ENCODE peak calls at places on chromosome 2, in four cellular contexts. One of them, this sample, is unnamed.

GRCh38 chr2:203535784-203536590 is 886 bp upstream of the RAPH1 start:
- DNase-seq in CD4-positive, alpha-beta memory T cell: no peak
- DNase-seq in thyroid gland: no peak
- DNase-seq in endothelial cell of umbilical vein: no peak
- DNase-seq in this sample: no peak

GRCh38 chr2:88724643-88725332 is 33.3 kb downstream of the RPIA start:
- DNase-seq in CD4-positive, alpha-beta memory T cell: no peak
- DNase-seq in thyroid gland: no peak
- DNase-seq in endothelial cell of umbilical vein: no peak
- DNase-seq in this sample: no peak

GRCh38 chr2:70552501-70553333 is 909 bp downstream of the TGFA start:
- DNase-seq in CD4-positive, alpha-beta memory T cell: peak
- DNase-seq in endothelial cell of umbilical vein: no peak
- DNase-seq in thyroid gland: peak
- DNase-seq in this sample: no peak

GRCh38 chr2:95362486-95362885 is 40.0 kb upstream of the FAHD2A start:
- DNase-seq in CD4-positive, alpha-beta memory T cell: no peak
- DNase-seq in endothelial cell of umbilical vein: no peak
- DNase-seq in thyroid gland: peak
- DNase-seq in this sample: no peak

GRCh38 chr2:31163011-31163540 is 24.8 kb upstream of the GALNT14 start:
- DNase-seq in thyroid gland: no peak
- DNase-seq in endothelial cell of umbilical vein: no peak
- DNase-seq in CD4-positive, alpha-beta memory T cell: no peak
- DNase-seq in this sample: no peak

GRCh38 chr2:69482471-69482870 is 45.2 kb upstream of the NFU1 start:
- DNase-seq in CD4-positive, alpha-beta memory T cell: no peak
- DNase-seq in endothelial cell of umbilical vein: no peak
- DNase-seq in thyroid gland: peak
- DNase-seq in this sample: no peak

GRCh38 chr2:11963966-11964365 is 217.5 kb downstream of the LPIN1 start:
- DNase-seq in CD4-positive, alpha-beta memory T cell: no peak
- DNase-seq in thyroid gland: no peak
- DNase-seq in endothelial cell of umbilical vein: no peak
- DNase-seq in this sample: no peak

GRCh38 chr2:172307800-172308199 is 119.6 kb upstream of the ITGA6 start:
- DNase-seq in endothelial cell of umbilical vein: peak
- DNase-seq in thyroid gland: peak
- DNase-seq in CD4-positive, alpha-beta memory T cell: no peak
- DNase-seq in this sample: peak

GRCh38 chr2:42223822-42224268 is 54.7 kb downstream of the EML4 start:
- DNase-seq in CD4-positive, alpha-beta memory T cell: no peak
- DNase-seq in endothelial cell of umbilical vein: peak
- DNase-seq in thyroid gland: no peak
- DNase-seq in this sample: no peak

GRCh38 chr2:8564475-8564874 is 117.4 kb upstream of the ID2 start:
- DNase-seq in endothelial cell of umbilical vein: no peak
- DNase-seq in thyroid gland: no peak
- DNase-seq in CD4-positive, alpha-beta memory T cell: no peak
- DNase-seq in this sample: no peak

GRCh38 chr2:161122772-161123530 is 37.3 kb upstream of the TANK start:
- DNase-seq in thyroid gland: peak
- DNase-seq in endothelial cell of umbilical vein: peak
- DNase-seq in CD4-positive, alpha-beta memory T cell: no peak
- DNase-seq in this sample: peak

GRCh38 chr2:30230855-30231725 is at the start of gene LBH:
- DNase-seq in thyroid gland: peak
- DNase-seq in CD4-positive, alpha-beta memory T cell: peak
- DNase-seq in endothelial cell of umbilical vein: peak
- DNase-seq in this sample: peak

GRCh38 chr2:172229125-172229524 is 126.4 kb upstream of the DLX2 start:
- DNase-seq in thyroid gland: no peak
- DNase-seq in endothelial cell of umbilical vein: no peak
- DNase-seq in CD4-positive, alpha-beta memory T cell: no peak
- DNase-seq in this sample: no peak

GRCh38 chr2:165535443-165535842 is 65.9 kb downstream of the CSRNP3 start:
- DNase-seq in endothelial cell of umbilical vein: no peak
- DNase-seq in CD4-positive, alpha-beta memory T cell: no peak
- DNase-seq in thyroid gland: no peak
- DNase-seq in this sample: no peak

GRCh38 chr2:210267698-210268097 is 42.5 kb upstream of the ACADL start:
- DNase-seq in endothelial cell of umbilical vein: no peak
- DNase-seq in CD4-positive, alpha-beta memory T cell: no peak
- DNase-seq in thyroid gland: no peak
- DNase-seq in this sample: no peak

GRCh38 chr2:210268281-210268680 is 43.0 kb upstream of the ACADL start:
- DNase-seq in thyroid gland: no peak
- DNase-seq in endothelial cell of umbilical vein: no peak
- DNase-seq in CD4-positive, alpha-beta memory T cell: no peak
- DNase-seq in this sample: no peak

GRCh38 chr2:210269148-210269547 is 43.9 kb upstream of the ACADL start:
- DNase-seq in thyroid gland: no peak
- DNase-seq in endothelial cell of umbilical vein: no peak
- DNase-seq in CD4-positive, alpha-beta memory T cell: no peak
- DNase-seq in this sample: no peak

GRCh38 chr2:210277133-210277532 is 37.8 kb downstream of the MYL1 start:
- DNase-seq in CD4-positive, alpha-beta memory T cell: no peak
- DNase-seq in thyroid gland: no peak
- DNase-seq in endothelial cell of umbilical vein: no peak
- DNase-seq in this sample: no peak

DNA sequence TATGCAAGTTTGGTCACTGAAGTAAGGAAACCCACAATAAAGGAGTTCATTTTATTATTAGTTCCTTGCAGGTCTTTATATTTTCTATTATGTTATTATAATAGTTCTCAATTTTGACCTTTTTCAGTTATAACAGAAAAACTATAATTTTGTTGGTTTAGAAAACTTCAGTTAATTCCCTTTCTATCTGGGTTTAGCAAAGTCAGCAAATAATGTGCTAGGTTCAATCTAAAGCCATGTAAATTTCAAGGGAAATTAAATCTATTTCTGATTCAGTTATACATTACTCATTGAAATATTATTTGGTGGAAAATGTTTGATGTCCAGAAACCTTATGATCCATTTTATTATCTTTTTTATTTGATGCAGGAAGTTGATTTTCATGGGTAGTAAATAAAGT is 43.7 kb downstream of the MYL1 start:
- DNase-seq in CD4-positive, alpha-beta memory T cell: no peak
- DNase-seq in endothelial cell of umbilical vein: no peak
- DNase-seq in thyroid gland: no peak
- DNase-seq in this sample: no peak
- H3K4me3 ChIP-seq in CD4-positive, alpha-beta memory T cell: no peak
- H3K4me3 ChIP-seq in endothelial cell of umbilical vein: no peak
- H3K4me3 ChIP-seq in thyroid gland: no peak
- H3K4me3 ChIP-seq in this sample: no peak

DNA sequence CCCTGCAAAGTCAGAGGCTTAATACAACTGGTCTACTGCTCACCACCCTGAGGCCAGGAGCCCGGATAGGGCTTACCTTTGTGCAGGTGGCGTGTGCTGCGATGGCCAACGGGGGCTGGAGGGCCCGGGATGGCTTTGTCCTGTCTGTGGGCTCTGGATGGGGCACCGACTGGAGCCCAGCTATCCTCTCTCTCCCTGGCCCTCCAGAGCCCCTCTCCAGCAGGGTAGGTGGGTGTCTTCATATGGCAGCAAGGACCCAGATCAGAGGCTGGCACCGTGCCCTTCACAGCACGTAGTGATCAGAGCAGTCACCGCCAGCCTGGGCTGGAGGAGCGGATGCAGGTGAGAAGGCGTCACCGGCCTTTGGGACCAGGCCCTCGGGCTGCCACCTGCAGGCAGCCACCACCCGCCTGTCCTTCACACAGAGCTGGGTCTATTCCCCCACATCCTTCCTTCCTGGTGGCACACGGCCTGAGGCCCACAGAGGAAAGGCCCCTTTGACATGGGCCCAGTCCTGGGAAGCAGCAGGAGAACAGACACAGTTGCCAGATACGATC is 232.1 kb downstream of the EIPR1 start:
- DNase-seq in thyroid gland: no peak
- DNase-seq in CD4-positive, alpha-beta memory T cell: no peak
- DNase-seq in endothelial cell of umbilical vein: no peak
- DNase-seq in this sample: no peak
- H3K4me3 ChIP-seq in thyroid gland: no peak
- H3K4me3 ChIP-seq in CD4-positive, alpha-beta memory T cell: no peak
- H3K4me3 ChIP-seq in endothelial cell of umbilical vein: no peak
- H3K4me3 ChIP-seq in this sample: no peak

GRCh38 chr2:149766339-149766738 is 178.8 kb upstream of the MMADHC start:
- DNase-seq in endothelial cell of umbilical vein: no peak
- DNase-seq in CD4-positive, alpha-beta memory T cell: no peak
- DNase-seq in thyroid gland: no peak
- DNase-seq in this sample: no peak

GRCh38 chr2:149768320-149768799 is 180.8 kb upstream of the MMADHC start:
- DNase-seq in endothelial cell of umbilical vein: peak
- DNase-seq in thyroid gland: no peak
- DNase-seq in CD4-positive, alpha-beta memory T cell: no peak
- DNase-seq in this sample: no peak

GRCh38 chr2:149765636-149766035 is 178.1 kb upstream of the MMADHC start:
- DNase-seq in thyroid gland: no peak
- DNase-seq in endothelial cell of umbilical vein: no peak
- DNase-seq in CD4-positive, alpha-beta memory T cell: no peak
- DNase-seq in this sample: no peak

GRCh38 chr2:149765003-149765402 is 177.4 kb upstream of the MMADHC start:
- DNase-seq in CD4-positive, alpha-beta memory T cell: no peak
- DNase-seq in thyroid gland: no peak
- DNase-seq in endothelial cell of umbilical vein: no peak
- DNase-seq in this sample: no peak

DNA sequence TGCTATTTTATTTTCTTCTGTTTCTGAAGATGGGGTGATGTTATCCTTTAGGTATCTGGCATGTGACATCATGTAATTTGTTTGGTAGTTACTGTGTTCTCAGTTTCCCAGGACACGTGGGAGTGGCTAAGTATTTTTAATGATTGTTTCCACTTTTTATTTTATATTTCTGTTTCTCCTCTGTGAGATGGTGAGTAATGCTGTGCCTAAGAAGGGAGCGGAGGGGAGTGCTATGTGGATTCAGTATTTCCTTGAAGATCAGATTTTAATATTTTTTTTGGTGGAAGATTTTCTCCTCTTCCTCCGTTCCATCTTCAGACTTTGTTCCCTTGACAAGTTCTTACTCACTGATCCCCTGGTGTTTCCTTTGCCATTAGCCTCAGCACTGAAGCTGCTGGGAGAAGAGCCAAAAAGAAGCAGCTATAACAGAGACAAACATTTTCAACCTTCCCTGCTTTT is 180.0 kb upstream of the MMADHC start:
- DNase-seq in endothelial cell of umbilical vein: peak
- DNase-seq in CD4-positive, alpha-beta memory T cell: no peak
- DNase-seq in thyroid gland: peak
- DNase-seq in this sample: no peak
- H3K4me3 ChIP-seq in endothelial cell of umbilical vein: no peak
- H3K4me3 ChIP-seq in CD4-positive, alpha-beta memory T cell: no peak
- H3K4me3 ChIP-seq in thyroid gland: no peak
- H3K4me3 ChIP-seq in this sample: no peak

GRCh38 chr2:238239552-238239871 is 326 bp downstream of the HES6 start:
- DNase-seq in endothelial cell of umbilical vein: no peak
- DNase-seq in thyroid gland: no peak
- DNase-seq in CD4-positive, alpha-beta memory T cell: no peak
- DNase-seq in this sample: no peak
- H3K4me3 ChIP-seq in endothelial cell of umbilical vein: peak
- H3K4me3 ChIP-seq in thyroid gland: peak
- H3K4me3 ChIP-seq in CD4-positive, alpha-beta memory T cell: peak
- H3K4me3 ChIP-seq in this sample: peak